ENCODE peak calls at places on chromosomes 11 and 22, in eight cellular contexts. J, K, M, N, O, W, H and P are unnamed samples.

GRCh38 chr22:49192857-49193250 is 634.8 kb downstream of the BRD1 start:
- DNase-seq in J (no peak), K (no peak), M (no peak), N (no peak), O (no peak), W (no peak), H (no peak), P (no peak)

GRCh38 chr11:75793966-75794365 is 21.0 kb upstream of the UVRAG start:
- DNase-seq in J (no peak), K (no peak), M (no peak), N (no peak), O (no peak), W (no peak), H (no peak), P (no peak)

GRCh38 chr11:124086447-124086846 is 28.8 kb upstream of the VWA5A start:
- DNase-seq in J (peak; percentile 58), K (no peak), M (no peak), N (no peak), O (no peak), W (no peak), H (no peak), P (no peak)

GRCh38 chr11:77071077-77071476 is 4.3 kb downstream of the CAPN5 start:
- DNase-seq in J (no peak), K (peak; percentile 7), M (no peak), N (peak; percentile 50), O (no peak), W (no peak), H (no peak), P (peak; percentile 43)

GRCh38 chr11:66556086-66556485 is 9.4 kb downstream of the ACTN3 start:
- DNase-seq in J (no peak), K (no peak), M (no peak), N (no peak), O (no peak), W (no peak), H (no peak), P (no peak)

GRCh38 chr11:120400564-120401364 is 64.6 kb downstream of the ARHGEF12 start:
- DNase-seq in J (no peak), K (peak; percentile 23), M (no peak), N (no peak), O (no peak), W (no peak), H (peak; percentile 93), P (no peak)

GRCh38 chr11:117551761-117552343 is 224.2 kb downstream of the CEP164 start:
- DNase-seq in J (no peak), K (no peak), M (no peak), N (no peak), O (no peak), W (no peak), H (no peak), P (no peak)

GRCh38 chr22:23517804-23518380 is 62.2 kb downstream of the IGLL1 start:
- DNase-seq in J (no peak), K (no peak), M (no peak), N (no peak), O (no peak), W (no peak), H (no peak), P (no peak)

GRCh38 chr11:39220069-39220468 is 2239.4 kb downstream of the LRRC4C start:
- DNase-seq in J (no peak), K (no peak), M (no peak), N (no peak), O (no peak), W (no peak), H (no peak), P (no peak)

GRCh38 chr11:79794057-79794456 is 353.2 kb upstream of the TENM4 start:
- DNase-seq in J (no peak), K (no peak), M (no peak), N (no peak), O (peak; percentile 19), W (no peak), H (no peak), P (no peak)

GRCh38 chr11:79796704-79797103 is 355.9 kb upstream of the TENM4 start:
- DNase-seq in J (no peak), K (no peak), M (no peak), N (no peak), O (no peak), W (no peak), H (no peak), P (no peak)

GRCh38 chr11:79794484-79795393 is 353.9 kb upstream of the TENM4 start:
- DNase-seq in J (no peak), K (no peak), M (no peak), N (no peak), O (no peak), W (no peak), H (no peak), P (no peak)
- TF ChIP-seq EP300 in J (no peak), K (no peak), M (no peak), N (no peak), O (no peak), W (no peak), H (no peak), P (no peak)

GRCh38 chr11:46362146-46363030 is 15.1 kb downstream of the DGKZ start:
- DNase-seq in J (no peak), K (no peak), M (no peak), N (no peak), O (no peak), W (no peak), H (no peak), P (no peak)

GRCh38 chr11:46360878-46361277 is 13.6 kb downstream of the DGKZ start:
- DNase-seq in J (no peak), K (no peak), M (no peak), N (no peak), O (no peak), W (no peak), H (no peak), P (no peak)

GRCh38 chr11:46357483-46357936 is 10.2 kb downstream of the DGKZ start:
- DNase-seq in J (no peak), K (peak; percentile 40), M (no peak), N (no peak), O (no peak), W (no peak), H (no peak), P (no peak)

GRCh38 chr11:46361283-46362145 is 14.3 kb downstream of the DGKZ start:
- DNase-seq in J (peak; percentile 88), K (peak; percentile 56), M (no peak), N (peak; percentile 87), O (no peak), W (no peak), H (no peak), P (no peak)

DNA sequence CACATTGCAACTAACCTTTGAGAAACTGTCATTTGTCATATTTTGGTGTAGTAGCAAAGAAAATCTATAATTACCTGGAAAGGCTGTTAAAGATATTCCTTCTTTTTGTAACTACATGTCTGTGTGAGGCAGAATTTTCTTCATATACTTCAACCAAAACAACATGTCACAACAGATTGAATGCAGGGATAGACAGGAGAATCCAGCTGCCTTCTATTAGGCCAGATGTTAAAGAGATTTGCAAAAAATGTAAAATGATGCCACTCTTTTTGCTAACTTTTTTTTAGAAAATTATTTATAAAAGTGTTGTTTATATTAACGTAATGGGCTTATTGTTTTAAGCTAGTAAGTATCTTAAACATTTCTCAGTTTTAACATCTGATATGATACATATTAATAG is 12.7 kb downstream of the DGKZ start:
- DNase-seq in J (no peak), K (no peak), M (no peak), N (no peak), O (no peak), W (no peak), H (no peak), P (no peak)
- H3K27ac ChIP-seq in J (peak overlapping the region; percentile 91), K (no peak overlapping the region), M (no peak overlapping the region), N (no peak overlapping the region), O (no peak overlapping the region), W (no peak overlapping the region), H (no peak overlapping the region), P (no peak overlapping the region)

GRCh38 chr11:18005376-18006129 is 7.3 kb downstream of the SERGEF start:
- DNase-seq in J (no peak), K (no peak), M (no peak), N (no peak), O (peak; percentile 37), W (no peak), H (no peak), P (no peak)

GRCh38 chr11:18001191-18001590 is 11.7 kb downstream of the SERGEF start:
- DNase-seq in J (no peak), K (no peak), M (no peak), N (no peak), O (no peak), W (no peak), H (no peak), P (no peak)

DNA sequence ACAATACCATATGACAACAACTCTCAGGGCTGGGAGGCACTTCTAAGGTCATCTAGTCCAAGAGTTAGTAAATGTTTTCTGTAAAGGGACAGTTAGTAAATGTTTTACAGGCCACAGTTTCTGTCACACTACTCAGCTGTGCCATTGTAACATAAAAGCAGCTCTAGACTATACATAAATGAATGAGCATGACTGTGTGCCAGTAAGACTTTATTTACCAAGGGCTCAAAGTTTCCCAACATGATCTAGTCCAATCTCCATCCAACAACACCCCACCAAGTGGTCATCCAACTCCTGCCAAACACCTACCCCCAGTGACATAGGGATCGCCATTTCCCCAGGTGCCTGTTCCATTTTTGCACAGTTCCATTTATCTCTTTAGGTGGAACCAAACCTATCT is 12.1 kb downstream of the SERGEF start:
- DNase-seq in J (no peak), K (no peak), M (no peak), N (no peak), O (no peak), W (no peak), H (peak; percentile 95), P (no peak)
- H3K36me3 ChIP-seq in J (peaks cover 43% of the 10 kb centered on the region), K (no peaks in the 10 kb centered on the region), M (no peaks in the 10 kb centered on the region), N (peaks cover 9% of the 10 kb centered on the region), O (peaks cover 72% of the 10 kb centered on the region), W (no peaks in the 10 kb centered on the region), H (peaks cover 18% of the 10 kb centered on the region), P (peaks cover 74% of the 10 kb centered on the region)

DNA sequence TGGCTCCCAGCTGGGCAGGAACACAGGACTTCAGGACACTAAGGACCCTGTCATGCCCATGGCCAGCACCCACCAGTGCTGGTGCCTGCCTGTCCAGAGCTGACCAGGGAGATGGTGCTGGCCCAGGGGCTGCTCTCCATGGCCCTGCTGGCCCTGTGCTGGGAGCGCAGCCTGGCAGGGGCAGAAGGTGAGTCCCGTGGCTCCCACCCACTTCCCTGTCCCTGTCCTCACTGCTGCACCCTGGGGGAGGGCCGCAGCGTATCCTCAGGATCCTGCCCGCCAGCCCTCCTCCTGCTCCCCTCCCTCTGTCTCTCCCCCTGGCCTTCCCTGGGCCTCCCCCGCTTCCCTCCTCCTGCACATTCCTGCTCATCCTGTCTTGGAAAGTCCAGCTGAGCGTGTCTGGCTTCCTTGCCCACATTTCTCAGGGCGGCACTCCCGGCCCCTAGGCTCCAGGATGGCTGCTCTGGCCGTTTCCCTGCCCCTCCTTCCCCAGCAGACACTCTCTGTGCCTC is 8.7 kb downstream of the CSF2RB start:
- DNase-seq in J (no peak), K (no peak), M (no peak), N (no peak), O (no peak), W (no peak), H (no peak), P (no peak)
- TF ChIP-seq EP300 in J (no peak), K (no peak), M (no peak), N (no peak), O (no peak), W (no peak), H (no peak), P (no peak)